ENCODE peak calls at places on chromosomes 11 and 22, in nine cellular contexts. M, N, K, Q, V, D, L, P and Z are unnamed samples.

GRCh38 chr11:63866211-63866610 is 27.3 kb downstream of the MARK2 start:
- DNase-seq in V (peak), N (peak), Q (peak), P (peak), D (peak), L (peak), M (peak), K (no peak), Z (no peak)

GRCh38 chr22:47139790-47140119 is 377.3 kb downstream of the TBC1D22A start:
- DNase-seq in M (no peak), D (no peak), L (no peak), K (no peak), P (no peak), Q (no peak), V (no peak), N (no peak), Z (no peak)

GRCh38 chr11:129386795-129387390 is 11.2 kb downstream of the BARX2 start:
- DNase-seq in N (no peak), M (no peak), P (no peak), L (no peak), V (no peak), K (no peak), Q (peak), D (no peak), Z (no peak)

GRCh38 chr11:47020793-47021624 is 84.4 kb downstream of the CSTPP1 start:
- DNase-seq in M (no peak), D (peak), K (no peak), V (no peak), Q (no peak), L (peak), N (no peak), P (no peak), Z (no peak)

GRCh38 chr22:27597703-27598444 is 203.7 kb downstream of the MN1 start:
- DNase-seq in Q (no peak), L (no peak), V (no peak), P (no peak), N (no peak), K (peak), D (peak), M (no peak), Z (peak)

GRCh38 chr11:121936781-121937447 is 179.1 kb downstream of the BLID start:
- DNase-seq in L (peak), N (no peak), M (no peak), Q (no peak), D (peak), K (peak), V (no peak), P (no peak), Z (no peak)

GRCh38 chr11:118068206-118068944 is 8.5 kb upstream of the TMPRSS4 start:
- DNase-seq in K (no peak), M (no peak), N (no peak), Q (no peak), L (no peak), V (no peak), P (no peak), D (no peak), Z (no peak)

GRCh38 chr11:9280655-9281301 is 15.6 kb upstream of the DENND5A start:
- DNase-seq in K (no peak), V (no peak), L (peak), N (no peak), D (peak), M (no peak), P (no peak), Q (peak), Z (no peak)

DNA sequence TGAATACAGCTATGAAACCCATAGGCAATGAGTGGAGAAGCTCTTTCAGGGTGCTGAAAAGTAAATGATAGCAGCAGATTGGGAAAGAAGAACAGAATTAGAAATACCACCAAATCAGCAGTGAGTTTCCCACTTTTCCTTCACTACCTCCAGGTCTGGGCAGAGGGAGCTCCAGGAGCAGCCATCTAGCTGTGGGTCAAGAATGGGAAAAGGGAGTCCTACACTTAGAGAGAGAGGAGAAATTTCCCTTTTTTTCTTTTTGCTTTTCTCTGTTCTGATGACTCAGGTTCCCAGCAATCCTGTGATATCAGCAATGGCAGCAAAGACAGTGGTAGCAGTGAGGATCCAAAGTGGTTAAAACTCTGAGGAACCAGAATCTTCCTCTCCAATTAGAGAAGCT is 263.9 kb downstream of the NXPE2 start:
- DNase-seq in L (no peak), Q (no peak), P (peak), M (no peak), N (no peak), V (no peak), K (no peak), D (no peak), Z (peak)
- TF ChIP-seq CTCF in L (no peak), Q (no peak), P (peak), M (no peak), N (no peak), V (no peak), K (no peak), D (no peak), Z (peak)

GRCh38 chr11:68396526-68396925 is 64.0 kb upstream of the PPP6R3 start:
- DNase-seq in M (no peak), K (no peak), V (peak), N (no peak), Q (no peak), P (no peak), D (no peak), L (no peak), Z (no peak)
- TF ChIP-seq CTCF in M (no peak), K (no peak), V (no peak), N (no peak), Q (no peak), P (no peak), D (no peak), L (no peak), Z (no peak)

GRCh38 chr11:44351006-44351660 is 41.2 kb upstream of the ALX4 start:
- DNase-seq in D (no peak), K (no peak), Q (no peak), L (no peak), P (no peak), M (no peak), V (no peak), N (no peak), Z (no peak)

GRCh38 chr11:44346983-44347382 is 37.0 kb upstream of the ALX4 start:
- DNase-seq in L (no peak), P (no peak), M (no peak), V (no peak), N (no peak), K (no peak), Q (no peak), D (no peak), Z (no peak)

GRCh38 chr11:44348721-44349120 is 38.8 kb upstream of the ALX4 start:
- DNase-seq in N (no peak), Q (no peak), D (no peak), K (no peak), V (no peak), P (no peak), M (no peak), L (no peak), Z (no peak)

GRCh38 chr11:44348114-44348513 is 38.2 kb upstream of the ALX4 start:
- DNase-seq in Q (no peak), N (no peak), D (no peak), V (no peak), K (no peak), P (no peak), L (no peak), M (no peak), Z (no peak)

DNA sequence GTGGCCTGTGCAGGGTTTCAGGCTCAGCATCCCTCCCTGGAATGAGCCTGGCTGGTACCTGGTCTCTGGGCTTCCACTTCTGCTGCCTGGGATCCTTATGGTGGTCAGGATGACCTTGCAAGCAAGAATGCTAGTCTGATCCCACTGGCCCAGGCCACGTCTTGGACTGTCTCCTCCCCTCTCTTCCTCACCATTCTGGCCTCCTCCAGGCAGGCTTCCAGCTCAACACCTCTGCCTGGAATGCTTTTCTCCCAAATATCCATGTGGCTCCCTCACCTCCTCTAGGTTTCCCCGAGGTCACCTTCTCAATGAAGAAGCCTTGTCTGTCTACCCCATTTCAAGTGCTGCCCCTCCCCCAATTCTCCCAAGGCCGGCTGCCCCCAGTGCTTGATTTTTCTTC is 39.4 kb upstream of the ALX4 start:
- DNase-seq in N (no peak), P (no peak), D (no peak), Q (no peak), M (no peak), L (no peak), V (no peak), K (no peak), Z (no peak)
- TF ChIP-seq CTCF in N (no peak), P (no peak), D (no peak), Q (no peak), M (no peak), L (no peak), V (no peak), K (no peak), Z (no peak)

GRCh38 chr11:61585115-61585514 is 4.2 kb upstream of the SYT7 start:
- DNase-seq in P (no peak), N (no peak), V (no peak), L (no peak), K (no peak), D (no peak), Q (no peak), M (no peak), Z (no peak)
- TF ChIP-seq CTCF in P (no peak), N (no peak), V (no peak), L (no peak), K (no peak), D (no peak), Q (no peak), M (no peak), Z (no peak)

DNA sequence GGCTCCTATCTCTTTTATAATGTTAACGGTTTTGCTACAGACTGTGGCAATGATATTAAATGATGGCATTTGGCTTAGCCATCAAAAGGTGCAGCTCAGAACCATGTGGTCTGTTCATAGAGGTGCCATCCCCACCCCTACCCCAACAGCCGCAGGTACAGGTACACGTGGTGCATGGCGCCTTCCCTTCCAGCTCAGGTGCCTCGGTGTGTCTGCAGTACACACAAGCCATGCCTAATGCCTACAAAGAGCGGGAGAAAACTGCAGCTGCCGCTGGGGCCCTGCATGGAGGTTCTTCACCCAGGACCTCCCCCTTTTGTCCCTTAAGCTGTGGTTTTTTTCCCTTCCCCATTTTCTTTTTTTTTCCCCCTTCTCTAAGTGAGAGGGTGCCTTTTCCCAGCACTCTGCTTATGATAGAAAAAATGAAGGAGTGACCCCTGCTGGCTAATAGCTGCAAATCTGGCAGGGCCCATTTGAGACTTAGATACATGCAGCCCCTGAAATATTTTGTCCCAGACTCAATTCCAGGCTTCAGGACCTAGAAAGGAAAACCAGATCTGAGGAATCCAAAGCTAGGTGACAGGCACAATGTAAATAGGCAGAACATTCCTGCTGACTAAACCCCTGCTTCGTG is 6.5 kb downstream of the OR52M1 start:
- DNase-seq in V (no peak), K (no peak), D (peak), L (peak), N (no peak), P (no peak), M (no peak), Q (no peak), Z (no peak)
- TF ChIP-seq CTCF in V (no peak), K (no peak), D (peak), L (peak), N (no peak), P (no peak), M (no peak), Q (no peak), Z (peak)